ENCODE peak calls at places on chromosomes 2 and 18, in five cellular contexts. S is astrocyte, D is lower lobe of right lung, H is tibial artery, A is hepatocyte. W is an unnamed sample.

GRCh38 chr2:105407946-105408743 is 9.3 kb upstream of the FHL2 start:
- DNase-seq in S (no peak), D (no peak), H (no peak), A (no peak), W (no peak)

GRCh38 chr18:33128581-33128980 is 311.9 kb downstream of the CCDC178 start:
- DNase-seq in S (peak; percentile 45), D (no peak), H (no peak), A (no peak), W (no peak)

GRCh38 chr2:222604749-222605515 is 51.0 kb downstream of the FARSB start:
- DNase-seq in S (no peak), D (no peak), H (no peak), A (no peak), W (no peak)

GRCh38 chr2:32958836-32959235 is 12.1 kb downstream of the LTBP1 start:
- DNase-seq in S (no peak), D (no peak), H (no peak), A (no peak), W (no peak)

GRCh38 chr18:48020337-48021250 is 90.1 kb upstream of the SMAD2 start:
- DNase-seq in S (no peak), D (no peak), H (no peak), A (no peak), W (no peak)

GRCh38 chr2:26925100-26925791 is 45.2 kb upstream of the MAPRE3 start:
- DNase-seq in S (no peak), D (no peak), H (no peak), A (peak; percentile 49), W (no peak)

GRCh38 chr2:214322662-214323061 is 88.2 kb upstream of the VWC2L start:
- DNase-seq in S (peak; percentile 10), D (no peak), H (no peak), A (no peak), W (no peak)

GRCh38 chr2:143375376-143375880 is 246.2 kb downstream of the ARHGAP15 start:
- DNase-seq in S (no peak), D (no peak), H (no peak), A (no peak), W (no peak)

GRCh38 chr2:40360652-40361051 is 91.2 kb downstream of the SLC8A1 start:
- DNase-seq in S (no peak), D (no peak), H (no peak), A (no peak), W (no peak)

DNA sequence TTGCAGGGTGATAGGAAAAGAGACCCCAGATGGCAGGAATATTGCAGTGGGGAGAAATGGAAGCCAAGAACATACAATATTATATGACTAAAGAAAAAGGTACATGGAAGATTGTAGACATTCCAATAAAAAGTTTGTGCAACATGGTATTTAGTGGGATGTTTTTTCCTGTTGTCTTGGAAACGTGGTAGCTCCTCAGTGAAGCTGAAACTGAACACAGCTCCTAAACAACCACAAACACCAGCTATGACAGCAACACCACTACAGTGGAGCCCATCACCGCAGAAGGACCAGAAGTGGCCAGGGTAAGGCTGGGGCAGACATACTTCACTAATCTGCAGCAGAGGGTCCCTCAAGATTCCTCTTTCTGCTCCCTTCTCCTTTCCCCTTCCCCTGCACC is 246.8 kb downstream of the CDH20 start:
- DNase-seq in S (no peak), D (no peak), H (no peak), A (peak; percentile 5), W (no peak)
- H3K27ac ChIP-seq in S (no peak overlapping the region), D (no peak overlapping the region), H (no peak overlapping the region), A (no peak overlapping the region), W (no peak overlapping the region)

DNA sequence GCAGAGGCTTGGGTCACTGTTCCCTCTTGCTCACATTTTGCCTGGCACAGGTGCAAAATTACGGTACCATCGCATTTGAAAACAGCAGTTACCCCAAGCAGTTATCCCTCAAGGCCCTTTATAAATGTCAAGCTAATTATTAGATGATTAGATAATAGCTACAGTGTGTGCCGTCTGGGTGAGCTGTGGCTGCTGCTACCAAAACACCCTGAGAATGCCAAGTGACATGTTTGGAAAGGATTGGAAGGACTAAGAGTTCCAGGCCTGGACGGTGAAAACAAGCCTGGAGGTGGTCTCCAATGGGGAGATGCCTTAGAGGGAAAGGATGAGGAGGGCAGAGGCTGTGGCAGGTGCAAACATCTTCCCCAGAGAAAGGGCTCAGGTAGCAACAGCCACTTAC is 120.6 kb downstream of the CAPN13 start:
- DNase-seq in S (no peak), D (no peak), H (no peak), A (no peak), W (no peak)
- TF ChIP-seq CTCF in S (no peak), D (no peak), H (no peak), A (no peak), W (no peak)

GRCh38 chr18:13434854-13435253 is 216.3 kb downstream of the LDLRAD4 start:
- DNase-seq in S (no peak), D (no peak), H (no peak), A (no peak), W (no peak)

GRCh38 chr18:13431886-13432285 is 213.3 kb downstream of the LDLRAD4 start:
- DNase-seq in S (no peak), D (no peak), H (no peak), A (no peak), W (no peak)

GRCh38 chr18:13433088-13433487 is 214.5 kb downstream of the LDLRAD4 start:
- DNase-seq in S (no peak), D (no peak), H (no peak), A (no peak), W (no peak)

GRCh38 chr18:13435596-13436333 is 217.2 kb downstream of the LDLRAD4 start:
- DNase-seq in S (peak; percentile 87), D (no peak), H (peak; percentile 83), A (no peak), W (no peak)

DNA sequence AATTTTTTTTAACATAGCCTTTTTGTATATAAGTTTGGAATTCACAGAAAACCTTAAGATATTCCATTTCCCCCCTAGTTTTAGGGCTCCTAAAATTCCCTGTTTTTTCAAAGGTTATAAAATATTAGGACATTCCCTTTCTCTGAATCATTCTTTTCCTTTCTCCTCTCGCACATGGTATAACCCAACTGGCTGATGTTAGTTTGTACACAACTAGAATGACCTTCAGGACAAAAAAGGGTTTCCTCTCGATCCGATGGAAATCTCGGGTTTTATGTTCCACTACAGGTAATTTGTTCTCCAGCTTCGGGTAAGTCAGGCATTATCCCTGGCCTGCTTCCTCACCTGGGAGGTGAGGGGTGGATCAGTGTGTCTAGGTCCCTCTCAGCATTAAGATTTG is 215.1 kb downstream of the LDLRAD4 start:
- DNase-seq in S (no peak), D (no peak), H (no peak), A (no peak), W (no peak)
- H3K4me1 ChIP-seq in S (peaks cover 26% of the 10 kb centered on the region), D (no peaks in the 10 kb centered on the region), H (peaks cover 27% of the 10 kb centered on the region), A (no peaks in the 10 kb centered on the region), W (peaks cover 8% of the 10 kb centered on the region)

DNA sequence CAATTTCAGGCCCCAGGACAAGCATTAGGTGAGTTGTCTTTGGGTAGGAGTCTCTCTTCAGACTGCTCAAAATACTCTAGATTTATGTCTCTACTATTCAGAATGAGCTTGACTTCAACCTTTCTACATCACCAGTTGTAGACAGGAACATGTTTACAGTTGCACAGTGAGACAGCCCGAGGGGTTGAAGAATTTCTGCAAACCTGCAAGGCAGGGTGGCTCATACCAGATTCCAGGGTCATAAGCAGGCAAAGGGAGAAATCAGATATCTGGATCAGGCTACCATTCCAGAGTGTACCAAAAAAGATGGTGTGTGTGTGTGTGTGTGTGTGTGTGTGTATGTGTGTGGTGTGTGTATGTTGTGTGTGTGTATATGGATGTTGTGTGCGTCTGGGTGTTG is 112.4 kb downstream of the SPP2 start:
- DNase-seq in S (no peak), D (no peak), H (no peak), A (no peak), W (no peak)
- H3K27ac ChIP-seq in S (no peak overlapping the region), D (no peak overlapping the region), H (no peak overlapping the region), A (peak overlapping the region; percentile 44), W (no peak overlapping the region)

GRCh38 chr2:130776550-130776949 is 21.2 kb downstream of the AMER3 start:
- DNase-seq in S (no peak), D (no peak), H (no peak), A (no peak), W (no peak)
- TF ChIP-seq CTCF in S (no peak), D (no peak), H (no peak), A (peak; percentile 17), W (no peak)